ENCODE peak calls at places on chromosomes 13 and 19, in six cellular contexts. R, Q, H, D, N and L are unnamed samples.

GRCh38 chr13:24866488-24866887 is 102.5 kb downstream of the RNF17 start:
- DNase-seq in R (no peak), Q (no peak), H (no peak), D (no peak), N (no peak), L (no peak)

GRCh38 chr13:60047943-60048342 is 115.8 kb downstream of the DIAPH3 start:
- DNase-seq in R (no peak), Q (peak), H (no peak), D (no peak), N (no peak), L (no peak)

GRCh38 chr19:41588497-41589209 is 12.7 kb downstream of the CEACAM21 start:
- DNase-seq in R (no peak), Q (peak), H (no peak), D (peak), N (no peak), L (no peak)

GRCh38 chr19:45363861-45364459 is 6.4 kb downstream of the ERCC2 start:
- DNase-seq in R (no peak), Q (no peak), H (no peak), D (no peak), N (no peak), L (no peak)

GRCh38 chr19:5126498-5127223 is 157.7 kb downstream of the KDM4B start:
- DNase-seq in R (no peak), Q (no peak), H (no peak), D (no peak), N (no peak), L (no peak)

GRCh38 chr13:111943229-111943795 is 123.6 kb upstream of the SOX1 start:
- DNase-seq in R (no peak), Q (no peak), H (no peak), D (no peak), N (no peak), L (no peak)

GRCh38 chr19:49085868-49086232 is 599 bp downstream of the SNRNP70 start:
- DNase-seq in R (no peak), Q (no peak), H (no peak), D (no peak), N (no peak), L (no peak)

GRCh38 chr13:31350560-31350959 is 150.8 kb downstream of the B3GLCT start:
- DNase-seq in R (no peak), Q (no peak), H (no peak), D (no peak), N (no peak), L (no peak)

GRCh38 chr13:49308104-49308875 is 60.6 kb downstream of the CDADC1 start:
- DNase-seq in R (peak), Q (peak), H (no peak), D (peak), N (peak), L (no peak)

GRCh38 chr13:25806304-25806974 is 245.4 kb downstream of the SHISA2 start:
- DNase-seq in R (no peak), Q (peak), H (no peak), D (no peak), N (no peak), L (no peak)

GRCh38 chr19:41913476-41914190 is 14.6 kb downstream of the ERFL start:
- DNase-seq in R (no peak), Q (no peak), H (no peak), D (no peak), N (no peak), L (no peak)

GRCh38 chr19:3576696-3577443 is 4.1 kb downstream of the HMG20B start:
- DNase-seq in R (no peak), Q (peak), H (no peak), D (peak), N (peak), L (peak)

GRCh38 chr19:3577741-3578344 is 5.1 kb downstream of the HMG20B start:
- DNase-seq in R (no peak), Q (no peak), H (no peak), D (no peak), N (no peak), L (no peak)

GRCh38 chr19:3573858-3574637 is 1.3 kb downstream of the HMG20B start:
- DNase-seq in R (peak), Q (peak), H (peak), D (peak), N (peak), L (peak)

GRCh38 chr19:3575260-3575741 is 2.6 kb downstream of the HMG20B start:
- DNase-seq in R (no peak), Q (peak), H (no peak), D (no peak), N (no peak), L (no peak)

GRCh38 chr19:3575949-3576673 is 3.4 kb downstream of the HMG20B start:
- DNase-seq in R (no peak), Q (no peak), H (no peak), D (no peak), N (no peak), L (no peak)
- H3K4me3 ChIP-seq in R (peak), Q (peak), H (no peak), D (peak), N (peak), L (peak)

GRCh38 chr13:110638814-110639806 is 23.8 kb downstream of the NAXD start:
- DNase-seq in R (no peak), Q (no peak), H (no peak), D (no peak), N (no peak), L (no peak)
- TF ChIP-seq CTCF in R (no peak), Q (no peak), H (no peak), D (no peak), N (no peak), L (no peak)

GRCh38 chr13:102915393-102915792 is 69.6 kb downstream of the ERCC5 start:
- DNase-seq in R (no peak), Q (no peak), H (no peak), D (no peak), N (no peak), L (no peak)

GRCh38 chr13:102912599-102912998 is 66.8 kb downstream of the ERCC5 start:
- DNase-seq in R (no peak), Q (no peak), H (no peak), D (no peak), N (no peak), L (no peak)

GRCh38 chr13:102914629-102914935 is 68.8 kb downstream of the ERCC5 start:
- DNase-seq in R (no peak), Q (no peak), H (no peak), D (no peak), N (no peak), L (no peak)

GRCh38 chr13:102913924-102914628 is 68.2 kb downstream of the ERCC5 start:
- DNase-seq in R (no peak), Q (peak), H (no peak), D (peak), N (no peak), L (peak)

GRCh38 chr13:102917019-102917418 is 71.2 kb downstream of the ERCC5 start:
- DNase-seq in R (no peak), Q (no peak), H (no peak), D (no peak), N (no peak), L (no peak)
- H3K4me3 ChIP-seq in R (no peak), Q (no peak), H (no peak), D (no peak), N (no peak), L (no peak)

GRCh38 chr13:35760678-35761308 is 284.3 kb upstream of the MAB21L1 start:
- DNase-seq in R (no peak), Q (no peak), H (no peak), D (no peak), N (no peak), L (no peak)
- TF ChIP-seq CTCF in R (no peak), Q (no peak), H (no peak), D (no peak), N (no peak), L (no peak)